ENCODE peak calls at places on chromosome X, in four cellular contexts. O is mucosa of descending colon, U is NCI-H2081, Q is GM04504. N is an unnamed sample.

GRCh38 chrX:39602226-39602625 is 495.5 kb downstream of the BCOR start:
- DNase-seq in O (no peak), U (no peak), Q (no peak), N (no peak)

GRCh38 chrX:148647666-148648065 is 147.2 kb downstream of the AFF2 start:
- DNase-seq in O (no peak), U (no peak), Q (no peak), N (no peak)

GRCh38 chrX:79366888-79367749 is at the start of gene ITM2A:
- DNase-seq in O (peak; percentile 38), U (no peak), Q (no peak), N (peak; percentile 63)

GRCh38 chrX:110097920-110098319 is 95.0 kb downstream of the TMEM164 start:
- DNase-seq in O (no peak), U (peak; percentile 8), Q (no peak), N (no peak)

GRCh38 chrX:109840585-109840984 is 107.5 kb upstream of the ACSL4 start:
- DNase-seq in O (peak; percentile 20), U (no peak), Q (peak; percentile 72), N (no peak)

GRCh38 chrX:39196192-39197102 is 395.2 kb downstream of the MID1IP1 start:
- DNase-seq in O (peak; percentile 13), U (no peak), Q (peak; percentile 24), N (peak; percentile 91)

GRCh38 chrX:55159556-55159955 is 60.6 kb upstream of the PAGE5 start:
- DNase-seq in O (no peak), U (no peak), Q (no peak), N (no peak)

GRCh38 chrX:121858867-121859647 is 811.6 kb downstream of the GLUD2 start:
- DNase-seq in O (no peak), U (no peak), Q (no peak), N (no peak)

GRCh38 chrX:101257448-101258259 is 33.5 kb downstream of the TAF7L start:
- DNase-seq in O (no peak), U (no peak), Q (no peak), N (no peak)

GRCh38 chrX:153064061-153064460 is 7.8 kb downstream of the PNMA3 start:
- DNase-seq in O (no peak), U (no peak), Q (no peak), N (peak; percentile 0)

GRCh38 chrX:120428309-120428708 is 40.8 kb downstream of the LAMP2 start:
- DNase-seq in O (peak; percentile 7), U (no peak), Q (no peak), N (no peak)

GRCh38 chrX:143873343-143873742 is 10.5 kb upstream of the UBE2NL start:
- DNase-seq in O (no peak), U (no peak), Q (no peak), N (no peak)

GRCh38 chrX:153969904-153970397 is 1.7 kb downstream of the HCFC1 start:
- DNase-seq in O (no peak), U (no peak), Q (no peak), N (no peak)

GRCh38 chrX:139446832-139447231 is 83.7 kb upstream of the F9 start:
- DNase-seq in O (no peak), U (no peak), Q (no peak), N (no peak)

GRCh38 chrX:131675596-131676194 is 131.8 kb downstream of the OR13H1 start:
- DNase-seq in O (no peak), U (no peak), Q (no peak), N (peak; percentile 3)

GRCh38 chrX:138127314-138127713 is 561.4 kb downstream of the ZIC3 start:
- DNase-seq in O (no peak), U (no peak), Q (peak; percentile 4), N (no peak)

GRCh38 chrX:39309721-39310152 is 508.5 kb downstream of the MID1IP1 start:
- DNase-seq in O (peak; percentile 7), U (no peak), Q (no peak), N (no peak)

GRCh38 chrX:86154586-86154985 is 6.3 kb downstream of the DACH2 start:
- DNase-seq in O (no peak), U (no peak), Q (no peak), N (no peak)

GRCh38 chrX:16528620-16529019 is 121.3 kb upstream of the S100G start:
- DNase-seq in O (peak; percentile 4), U (no peak), Q (no peak), N (no peak)

GRCh38 chrX:46912673-46913491 is 661 bp downstream of the JADE3 start:
- DNase-seq in O (peak; percentile 40), U (peak; percentile 4), Q (no peak), N (peak; percentile 66)

GRCh38 chrX:76862509-76862908 is 435.0 kb downstream of the MAGEE1 start:
- DNase-seq in O (no peak), U (no peak), Q (no peak), N (no peak)

GRCh38 chrX:71632923-71633657 is 14.8 kb upstream of the CXCR3 start:
- DNase-seq in O (no peak), U (no peak), Q (no peak), N (no peak)

GRCh38 chrX:85922821-85923220 is 124.5 kb downstream of the CHM start:
- DNase-seq in O (no peak), U (no peak), Q (peak; percentile 36), N (no peak)

GRCh38 chrX:12693754-12694153 is 97.5 kb upstream of the PRPS2 start:
- DNase-seq in O (no peak), U (no peak), Q (no peak), N (no peak)

GRCh38 chrX:69807400-69807799 is 191.5 kb downstream of the EDA start:
- DNase-seq in O (no peak), U (no peak), Q (no peak), N (no peak)

GRCh38 chrX:43557792-43558191 is 98.3 kb upstream of the MAOA start:
- DNase-seq in O (peak; percentile 80), U (peak; percentile 75), Q (peak; percentile 10), N (peak; percentile 67)

GRCh38 chrX:24465524-24465850 is 401 bp downstream of the PDK3 start:
- DNase-seq in O (no peak), U (no peak), Q (no peak), N (no peak)

GRCh38 chrX:131841496-131842410 is 181.3 kb upstream of the STK26 start:
- DNase-seq in O (peak; percentile 16), U (peak; percentile 64), Q (no peak), N (peak; percentile 57)

GRCh38 chrX:68697036-68697435 is 49.6 kb downstream of the STARD8 start:
- DNase-seq in O (no peak), U (no peak), Q (no peak), N (no peak)

GRCh38 chrX:70592091-70592490 is 147.5 kb downstream of the DLG3 start:
- DNase-seq in O (no peak), U (no peak), Q (peak; percentile 27), N (no peak)

GRCh38 chrX:12973561-12974216 is 1.2 kb upstream of the TMSB4X start:
- DNase-seq in O (peak; percentile 45), U (no peak), Q (no peak), N (peak; percentile 77)

GRCh38 chrX:41705680-41706374 is 17.1 kb downstream of the GPR34 start:
- DNase-seq in O (no peak), U (no peak), Q (no peak), N (peak; percentile 73)

GRCh38 chrX:54495814-54496516 is at the start of gene FGD1:
- DNase-seq in O (peak; percentile 78), U (peak; percentile 19), Q (no peak), N (peak; percentile 8)

GRCh38 chrX:1165535-1166196 is 46.8 kb downstream of the CRLF2 start:
- DNase-seq in O (no peak), U (no peak), Q (no peak), N (peak; percentile 51)

GRCh38 chrX:139172731-139173130 is 357.8 kb upstream of the F9 start:
- DNase-seq in O (no peak), U (no peak), Q (no peak), N (no peak)

GRCh38 chrX:101659601-101660063 is at the start of gene ARMCX2:
- DNase-seq in O (peak; percentile 35), U (no peak), Q (peak; percentile 38), N (peak; percentile 63)

GRCh38 chrX:24229967-24230366 is 80.4 kb downstream of the ZFX start:
- DNase-seq in O (no peak), U (no peak), Q (no peak), N (no peak)

GRCh38 chrX:134013092-134013497 is 27.7 kb upstream of the GPC3 start:
- DNase-seq in O (no peak), U (no peak), Q (peak; percentile 3), N (no peak)

GRCh38 chrX:70219938-70220764 is 14.3 kb upstream of the AWAT1 start:
- DNase-seq in O (peak; percentile 47), U (peak; percentile 56), Q (peak; percentile 37), N (no peak)